ENCODE peak calls at places on chromosome 1, in five cellular contexts. H is A673, M is PC-3, K is left ventricle myocardium inferior, W is uterus. T is an unnamed sample.

GRCh38 chr1:168499094-168500049 is 44.4 kb downstream of the XCL2 start:
- DNase-seq in K (no peak), M (peak; percentile 90), H (no peak), W (no peak), T (no peak)

GRCh38 chr1:74673351-74674111 is at the start of gene ERICH3:
- DNase-seq in K (no peak), H (peak; percentile 12), M (no peak), W (peak; percentile 22), T (no peak)

GRCh38 chr1:161196521-161197451 is 2.1 kb downstream of the ADAMTS4 start:
- DNase-seq in K (peak; percentile 55), W (peak; percentile 73), M (no peak), H (peak; percentile 46), T (no peak)

GRCh38 chr1:245978915-245979314 is 528.2 kb downstream of the SMYD3 start:
- DNase-seq in M (no peak), W (no peak), K (no peak), H (no peak), T (no peak)

GRCh38 chr1:166969074-166969677 is 6.2 kb downstream of the ILDR2 start:
- DNase-seq in K (no peak), M (no peak), W (no peak), H (no peak), T (no peak)

GRCh38 chr1:223067914-223068313 is 75.1 kb downstream of the TLR5 start:
- DNase-seq in K (no peak), W (no peak), M (no peak), H (no peak), T (no peak)

GRCh38 chr1:65172936-65173335 is 24.9 kb downstream of the AK4 start:
- DNase-seq in H (no peak), M (no peak), W (no peak), K (no peak), T (no peak)

GRCh38 chr1:44015206-44015605 is 16.1 kb downstream of the SLC6A9 start:
- DNase-seq in W (no peak), M (no peak), H (no peak), K (no peak), T (no peak)

GRCh38 chr1:200488375-200489165 is 78.7 kb upstream of the ZNF281 start:
- DNase-seq in K (no peak), W (peak; percentile 24), M (peak; percentile 97), H (peak; percentile 82), T (peak; percentile 27)

GRCh38 chr1:111422546-111423391 is 4.8 kb downstream of the OVGP1 start:
- DNase-seq in M (peak; percentile 96), H (no peak), K (no peak), W (no peak), T (peak; percentile 82)
- TF ChIP-seq CTCF in M (peak; percentile 50), H (no peak), K (no peak), W (no peak), T (no peak)

GRCh38 chr1:54300395-54300794 is 100.4 kb downstream of the MRPL37 start:
- DNase-seq in H (no peak), M (no peak), W (no peak), K (no peak), T (no peak)

GRCh38 chr1:54296666-54297065 is 96.7 kb downstream of the MRPL37 start:
- DNase-seq in K (no peak), M (no peak), W (no peak), H (no peak), T (no peak)

GRCh38 chr1:54298284-54299033 is 98.5 kb downstream of the MRPL37 start:
- DNase-seq in H (no peak), M (no peak), K (no peak), W (no peak), T (no peak)

GRCh38 chr1:54297596-54298283 is 97.8 kb downstream of the MRPL37 start:
- DNase-seq in K (no peak), M (no peak), W (no peak), H (no peak), T (peak; percentile 78)

GRCh38 chr1:54299037-54299436 is 99.1 kb downstream of the MRPL37 start:
- DNase-seq in W (no peak), K (peak; percentile 40), H (no peak), M (no peak), T (peak; percentile 81)
- H3K4me1 ChIP-seq in W (no peaks in the 10 kb centered on the region), K (peaks cover 86% of the 10 kb centered on the region), H (peaks cover 20% of the 10 kb centered on the region), M (no peaks in the 10 kb centered on the region), T (peaks cover 35% of the 10 kb centered on the region)

GRCh38 chr1:156725683-156726280 is 2.5 kb upstream of the METTL25B start:
- DNase-seq in K (peak; percentile 88), W (peak; percentile 88), H (peak; percentile 85), M (peak; percentile 96), T (peak; percentile 89)
- H3K4me3 ChIP-seq in K (peak overlapping the region; percentile 72), W (peak overlapping the region; percentile 12), H (peak overlapping the region; percentile 95), M (peak overlapping the region; percentile 98), T (no peak overlapping the region)

GRCh38 chr1:214319930-214320329 is 39.0 kb downstream of the SMYD2 start:
- DNase-seq in W (no peak), H (no peak), K (no peak), M (no peak), T (no peak)
- TF ChIP-seq CTCF in W (no peak), H (peak; percentile 43), K (peak; percentile 30), M (peak; percentile 58), T (no peak)

GRCh38 chr1:113538225-113538624 is 147.9 kb downstream of the MAGI3 start:
- DNase-seq in M (peak; percentile 84), W (no peak), H (no peak), K (no peak), T (no peak)
- H3K4me1 ChIP-seq in M (peaks cover 33% of the 10 kb centered on the region), W (no peaks in the 10 kb centered on the region), H (peaks cover 20% of the 10 kb centered on the region), K (no peaks in the 10 kb centered on the region), T (peaks cover 27% of the 10 kb centered on the region)

DNA sequence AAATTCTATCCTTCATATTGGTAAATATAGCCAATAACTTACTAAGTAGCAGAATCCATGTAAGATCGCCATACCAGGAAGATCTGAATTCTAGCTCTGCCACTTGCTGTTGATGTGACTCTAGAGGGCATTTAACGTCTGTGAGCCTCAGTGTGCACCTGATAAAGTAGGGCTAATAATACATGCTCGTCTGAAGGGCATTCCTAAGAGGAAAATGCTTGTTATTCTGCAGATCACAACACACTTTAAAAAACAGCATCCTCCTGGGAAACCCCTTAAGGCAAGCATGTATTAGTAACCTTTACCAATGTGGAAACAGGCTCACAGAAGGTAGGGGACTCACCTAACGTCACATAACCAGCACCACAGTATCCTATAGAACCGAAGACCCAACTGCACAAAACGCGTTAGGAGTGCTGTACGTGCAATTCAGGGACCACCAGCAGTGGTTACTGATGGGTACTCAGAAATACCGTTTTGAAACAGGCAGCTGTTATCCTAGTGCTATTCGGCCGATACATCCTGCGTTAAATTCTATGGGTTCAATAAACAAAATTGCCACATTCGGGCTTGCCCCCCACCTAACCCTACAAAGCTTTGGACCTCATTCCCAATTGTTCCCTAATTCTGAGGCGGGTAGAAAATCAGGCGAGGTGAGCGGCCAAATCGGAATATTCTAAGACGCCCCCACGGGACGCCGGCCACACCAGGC is 758 bp downstream of the DEPDC1 start:
- DNase-seq in H (peak; percentile 10), W (no peak), K (no peak), M (peak; percentile 32), T (no peak)
- H3K4me3 ChIP-seq in H (peak overlapping the region; percentile 67), W (peak overlapping the region; percentile 45), K (peak overlapping the region; percentile 70), M (peak overlapping the region; percentile 82), T (peak overlapping the region; percentile 18)

GRCh38 chr1:25430073-25430665 is 528 bp upstream of the MACO1 start:
- DNase-seq in M (peak; percentile 86), W (peak; percentile 75), K (peak; percentile 87), H (peak; percentile 93), T (peak; percentile 88)

GRCh38 chr1:25432749-25433388 is 2.2 kb downstream of the MACO1 start:
- DNase-seq in H (no peak), K (no peak), W (no peak), M (no peak), T (no peak)

GRCh38 chr1:25431495-25432363 is 1.0 kb downstream of the MACO1 start:
- DNase-seq in K (peak; percentile 17), W (peak; percentile 35), M (peak; percentile 19), H (peak; percentile 12), T (peak; percentile 60)

GRCh38 chr1:25432364-25432719 is 1.6 kb downstream of the MACO1 start:
- DNase-seq in K (no peak), M (no peak), H (no peak), W (no peak), T (no peak)

DNA sequence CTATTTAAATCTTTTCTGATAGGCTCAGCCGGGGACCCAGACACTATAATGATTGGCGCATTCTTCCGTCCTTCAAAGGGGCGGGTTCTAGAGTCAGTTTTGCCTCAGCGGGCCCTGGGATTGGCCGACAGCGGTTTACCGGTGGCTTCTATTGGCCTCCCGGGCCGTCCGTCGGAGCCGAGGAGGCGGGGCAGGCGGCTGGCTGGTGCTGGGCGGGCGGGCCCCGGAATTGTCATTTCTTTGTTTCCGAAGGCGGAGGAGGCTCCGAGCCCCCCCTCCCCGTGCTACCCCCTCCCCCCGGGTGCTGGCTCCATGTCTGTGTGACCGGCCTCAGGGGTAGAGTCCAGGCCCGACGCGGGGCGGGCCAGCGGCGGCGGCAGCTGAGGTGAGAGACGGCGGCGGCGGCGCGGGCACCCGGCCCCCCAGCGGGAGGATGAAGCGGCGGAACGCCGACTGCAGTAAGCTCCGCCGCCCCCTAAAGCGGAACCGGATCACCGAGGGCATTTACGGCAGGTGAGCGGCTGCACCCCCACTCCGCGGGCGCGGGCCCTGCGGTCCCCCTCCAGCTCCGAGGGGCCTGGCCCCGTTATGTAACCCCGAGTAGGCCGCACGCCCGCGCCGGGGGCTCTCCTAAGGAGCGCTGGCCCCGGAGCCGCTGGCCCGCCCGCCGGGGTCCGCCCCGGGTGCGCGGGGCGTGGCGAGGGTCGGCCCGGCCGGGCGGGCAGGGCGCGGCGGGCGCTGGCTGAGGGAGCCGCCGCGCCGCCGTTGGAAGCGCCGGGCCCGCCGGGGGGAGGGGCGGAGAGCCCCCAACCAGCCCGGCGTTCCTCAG is at the start of gene MACO1:
- DNase-seq in H (peak; percentile 98), W (peak; percentile 96), K (peak; percentile 97), M (peak; percentile 97), T (peak; percentile 98)
- TF ChIP-seq CTCF in H (no peak), W (no peak), K (no peak), M (no peak), T (no peak)

GRCh38 chr1:59015708-59016107 is 231.9 kb upstream of the JUN start:
- DNase-seq in W (peak; percentile 52), M (peak; percentile 68), H (no peak), K (no peak), T (no peak)

GRCh38 chr1:59017501-59018231 is 233.8 kb upstream of the JUN start:
- DNase-seq in H (no peak), M (no peak), W (no peak), K (no peak), T (no peak)

GRCh38 chr1:59014827-59015226 is 231.0 kb upstream of the JUN start:
- DNase-seq in H (no peak), W (no peak), K (no peak), M (no peak), T (no peak)

GRCh38 chr1:59018446-59018845 is 234.6 kb upstream of the JUN start:
- DNase-seq in W (no peak), M (no peak), H (no peak), K (no peak), T (no peak)

GRCh38 chr1:59016390-59016789 is 232.5 kb upstream of the JUN start:
- DNase-seq in H (no peak), M (no peak), K (no peak), W (no peak), T (no peak)
- H3K4me1 ChIP-seq in H (peaks cover 12% of the 10 kb centered on the region), M (peaks cover 34% of the 10 kb centered on the region), K (peaks cover 63% of the 10 kb centered on the region), W (peaks cover 5% of the 10 kb centered on the region), T (peaks cover 23% of the 10 kb centered on the region)